ENCODE peak calls at places on chromosomes 16 and 17, in seven cellular contexts. J is HCT116, G is GM23338, Z is sigmoid colon, W is prostate gland, B is breast epithelium, A is esophagus muscularis mucosa. X is an unnamed sample.

GRCh38 chr16:86046026-86046713 is 147.2 kb downstream of the IRF8 start:
- DNase-seq in J (no peak), B (no peak), A (no peak), G (no peak), W (no peak), Z (peak; percentile 54), X (no peak)

GRCh38 chr16:28136751-28137434 is 73.4 kb upstream of the GSG1L start:
- DNase-seq in Z (no peak), W (no peak), J (no peak), A (no peak), G (no peak), B (no peak), X (no peak)

GRCh38 chr16:54077412-54077821 is 209.2 kb downstream of the IRX3 start:
- DNase-seq in J (no peak), B (no peak), Z (no peak), W (no peak), A (no peak), G (no peak), X (no peak)

GRCh38 chr16:77409311-77409710 is 25.5 kb downstream of the ADAMTS18 start:
- DNase-seq in W (no peak), A (peak; percentile 62), J (no peak), B (no peak), G (no peak), Z (no peak), X (no peak)

GRCh38 chr17:38815576-38816193 is 9.4 kb downstream of the CWC25 start:
- DNase-seq in Z (no peak), G (peak; percentile 39), W (no peak), A (no peak), J (no peak), B (no peak), X (no peak)

GRCh38 chr17:75762513-75763268 is 2.3 kb downstream of the GALK1 start:
- DNase-seq in A (no peak), Z (no peak), B (no peak), J (no peak), W (no peak), G (no peak), X (no peak)

GRCh38 chr16:79991918-79992317 is 391.4 kb upstream of the MAF start:
- DNase-seq in Z (no peak), A (no peak), J (no peak), B (no peak), G (peak; percentile 20), W (no peak), X (no peak)

GRCh38 chr17:11538366-11538765 is 59.9 kb upstream of the DNAH9 start:
- DNase-seq in W (no peak), B (no peak), G (no peak), J (no peak), A (no peak), Z (no peak), X (no peak)

GRCh38 chr16:11257131-11257938 is 1.3 kb upstream of the SOCS1 start:
- DNase-seq in G (peak; percentile 93), W (peak; percentile 73), A (no peak), Z (peak; percentile 91), J (peak; percentile 69), B (peak; percentile 75), X (peak; percentile 67)

GRCh38 chr16:29989111-29989858 is 6.1 kb downstream of the HIRIP3 start:
- DNase-seq in W (no peak), Z (peak; percentile 35), G (no peak), B (no peak), J (no peak), A (no peak), X (peak; percentile 87)
- H3K27ac ChIP-seq in W (no peak overlapping the region), Z (no peak overlapping the region), G (no peak overlapping the region), B (no peak overlapping the region), J (peak overlapping the region; percentile 11), A (no peak overlapping the region), X (peak overlapping the region; percentile 86)

DNA sequence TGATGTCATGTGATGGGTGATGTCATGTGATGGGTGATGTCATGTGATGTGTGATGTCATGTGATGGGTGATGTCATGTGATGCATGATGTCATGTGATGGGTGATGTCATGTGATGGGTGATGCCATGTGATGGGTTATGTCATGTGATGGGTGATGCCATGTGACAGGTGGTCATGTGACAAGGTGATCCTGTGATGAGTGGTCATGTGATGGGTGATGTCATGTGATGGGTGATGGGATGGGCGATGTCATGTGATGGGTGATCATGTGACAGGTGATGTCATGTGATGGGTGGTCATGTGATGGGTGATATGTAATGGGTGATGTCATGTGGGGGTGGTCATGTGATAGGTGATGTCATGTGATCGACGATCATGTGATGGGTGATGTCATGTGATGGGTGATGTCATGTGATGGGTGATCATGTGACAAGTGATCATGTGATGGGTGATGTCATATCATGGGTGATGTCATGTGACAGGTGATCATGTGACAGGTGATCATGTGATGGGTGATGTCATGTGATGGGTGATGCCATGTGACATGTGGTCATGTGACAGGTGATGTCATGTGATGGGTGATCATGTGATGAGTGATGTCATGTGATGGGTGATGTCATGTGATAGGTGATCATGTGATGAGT is 17.2 kb downstream of the CD300LB start:
- DNase-seq in G (peak; percentile 77), J (peak; percentile 88), A (peak; percentile 90), B (peak; percentile 42), Z (no peak), W (no peak), X (no peak)
- TF ChIP-seq POLR2AphosphoS5 in G (no peak), J (no peak), A (no peak), B (no peak), Z (no peak), W (no peak), X (no peak)

DNA sequence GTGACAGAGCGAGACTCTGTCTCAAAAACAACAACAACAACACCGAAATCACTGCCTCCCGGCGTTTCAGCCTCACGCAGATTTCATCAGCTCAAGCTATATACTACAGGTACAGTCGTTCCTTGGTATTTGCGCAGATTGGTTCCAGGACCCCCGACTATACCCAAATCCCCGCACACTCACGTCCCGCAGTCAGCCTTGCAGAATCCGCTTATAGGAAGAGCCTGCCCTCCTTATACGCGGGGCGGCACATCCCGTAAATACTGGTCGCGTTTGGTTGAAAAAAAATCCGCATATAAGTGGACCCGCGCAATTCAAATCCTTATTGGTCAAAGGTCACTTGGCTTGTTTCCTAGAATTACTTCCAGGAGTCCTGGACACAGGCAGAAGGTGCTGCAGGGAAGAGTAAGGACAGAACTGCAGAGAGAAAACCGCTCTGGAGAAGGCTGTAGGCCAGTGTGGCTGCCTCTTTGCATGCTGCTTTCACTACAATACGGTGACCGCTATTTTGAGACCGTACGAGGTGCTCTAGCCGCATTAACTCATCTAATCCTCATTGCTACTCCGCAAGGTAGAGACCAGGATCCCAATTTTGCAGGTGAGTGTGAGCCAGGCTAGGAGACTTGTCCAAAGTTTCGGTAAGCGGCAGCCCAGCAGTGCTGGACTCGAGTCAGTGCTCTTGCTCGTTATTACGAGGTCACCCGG is 718 bp downstream of the NDUFAB1 start:
- DNase-seq in B (no peak), A (no peak), Z (no peak), J (no peak), W (no peak), G (peak; percentile 36), X (no peak)
- H3K27ac ChIP-seq in B (peak overlapping the region; percentile 81), A (peak overlapping the region; percentile 87), Z (peak overlapping the region; percentile 82), J (peak overlapping the region; percentile 77), W (peak overlapping the region; percentile 67), G (peak overlapping the region; percentile 88), X (peak overlapping the region; percentile 83)

DNA sequence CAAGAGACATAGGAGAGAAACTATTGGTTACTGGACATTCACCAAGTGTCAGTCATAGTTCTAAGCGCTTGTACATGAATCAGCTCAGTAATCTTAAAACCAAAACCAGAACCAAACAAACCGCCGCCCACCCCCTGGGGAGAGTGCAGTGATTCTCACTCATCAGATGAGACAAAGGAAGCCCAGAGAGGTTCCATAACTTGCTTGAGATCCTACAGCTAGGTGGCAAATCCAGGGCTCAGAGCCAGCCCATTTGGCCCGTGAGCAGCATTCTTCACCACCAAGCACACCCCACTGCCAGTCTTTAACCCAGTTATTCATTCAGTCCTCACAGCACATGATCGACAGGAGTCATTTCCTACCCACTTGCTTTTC is 37.2 kb upstream of the RGS9 start:
- DNase-seq in A (no peak), J (peak; percentile 80), G (peak; percentile 21), B (no peak), W (no peak), Z (peak; percentile 73), X (peak; percentile 44)
- TF ChIP-seq POLR2AphosphoS5 in A (no peak), J (peak; percentile 31), G (no peak), B (no peak), W (no peak), Z (no peak), X (no peak)

GRCh38 chr16:3113765-3114479 is 1.5 kb downstream of the ZNF205 start:
- DNase-seq in J (no peak), B (no peak), A (no peak), Z (no peak), G (no peak), W (no peak), X (no peak)

GRCh38 chr16:3115561-3115960 is 3.2 kb downstream of the ZNF205 start:
- DNase-seq in B (no peak), W (no peak), Z (no peak), G (peak; percentile 56), A (no peak), J (no peak), X (peak; percentile 51)

GRCh38 chr16:3112881-3113574 is 642 bp downstream of the ZNF205 start:
- DNase-seq in B (no peak), Z (peak; percentile 77), J (no peak), W (no peak), A (no peak), G (no peak), X (no peak)

GRCh38 chr16:3115011-3115410 is 2.6 kb downstream of the ZNF205 start:
- DNase-seq in A (no peak), B (no peak), J (no peak), Z (no peak), G (no peak), W (no peak), X (peak; percentile 56)

DNA sequence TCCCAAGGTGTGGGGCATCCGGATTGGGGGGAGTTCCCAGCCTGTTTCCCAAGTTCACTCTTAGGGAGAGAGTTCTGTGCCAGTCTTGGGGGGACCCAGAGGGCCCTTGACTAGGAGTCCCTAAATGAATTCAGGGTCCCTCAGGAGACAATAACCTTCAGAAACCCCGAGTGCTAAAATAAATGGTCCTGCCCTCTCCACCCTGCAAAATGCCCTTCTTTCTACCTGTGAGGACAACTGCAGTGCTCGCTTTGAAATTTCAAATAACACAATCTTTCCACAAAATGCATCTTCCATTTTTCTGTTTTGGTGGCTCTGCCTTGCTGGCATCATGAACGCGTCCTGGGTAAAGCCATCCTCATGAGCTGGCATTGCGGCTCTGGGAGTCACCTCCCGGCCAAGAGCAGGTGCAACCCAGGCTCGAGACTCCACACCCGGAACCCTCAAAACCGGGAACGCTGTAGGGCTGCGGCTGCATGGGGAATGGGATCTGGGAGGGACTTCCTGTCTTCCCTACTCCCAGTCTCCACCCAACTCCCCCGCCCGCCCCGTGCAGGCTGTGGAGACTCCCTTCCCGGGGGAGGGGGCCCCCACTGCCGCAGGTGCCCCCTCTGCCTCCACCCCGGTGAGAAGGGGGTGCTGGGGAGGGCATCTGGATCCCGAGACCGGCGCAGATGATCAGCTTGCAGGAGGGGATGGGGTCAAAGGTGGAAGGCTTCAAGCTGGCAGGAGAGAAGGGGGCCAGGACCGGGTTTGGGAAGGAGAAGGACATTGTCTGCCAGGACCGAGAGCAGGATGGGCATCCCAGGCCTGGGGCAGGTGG is at the start of gene ZNF205:
- DNase-seq in W (peak; percentile 64), B (peak; percentile 73), J (no peak), Z (peak; percentile 87), G (peak; percentile 93), A (no peak), X (peak; percentile 77)
- H3K27ac ChIP-seq in W (peak within 1 kb of the TSS; percentile 58), B (peak within 1 kb of the TSS; percentile 68), J (peak within 1 kb of the TSS; percentile 67), Z (peak within 1 kb of the TSS; percentile 75), G (peak within 1 kb of the TSS; percentile 50), A (peak within 1 kb of the TSS; percentile 68), X (peak within 1 kb of the TSS; percentile 42)